ENCODE peak calls at places on chromosomes 11 and 22, in four cellular contexts. R is cerebellum, X is BJ, V is pancreas. C is an unnamed sample.

GRCh38 chr11:128628686-128629085 is 41.3 kb upstream of the ETS1 start:
- DNase-seq in X (no peak), R (no peak), V (no peak), C (no peak)

GRCh38 chr22:49475253-49475652 is 352.4 kb downstream of the BRD1 start:
- DNase-seq in X (no peak), R (no peak), V (no peak), C (no peak)

GRCh38 chr22:50059881-50060262 is 1.8 kb upstream of the TTLL8 start:
- DNase-seq in R (no peak), V (no peak), X (no peak), C (no peak)

GRCh38 chr22:45683248-45683647 is 11.6 kb downstream of the ATXN10 start:
- DNase-seq in R (no peak), X (no peak), V (no peak), C (no peak)

GRCh38 chr11:128250482-128250881 is 336.9 kb downstream of the ETS1 start:
- DNase-seq in V (no peak), R (no peak), X (no peak), C (no peak)

GRCh38 chr11:69664901-69665300 is 10.3 kb downstream of the LTO1 start:
- DNase-seq in X (no peak), R (no peak), V (no peak), C (no peak)

GRCh38 chr22:46069518-46070214 is 80.7 kb upstream of the PPARA start:
- DNase-seq in X (peak), V (peak), R (no peak), C (peak)

GRCh38 chr11:114171257-114172054 is 111.9 kb downstream of the ZBTB16 start:
- DNase-seq in V (peak), X (no peak), R (no peak), C (no peak)

GRCh38 chr11:119629085-119629484 is 99.9 kb downstream of the NECTIN1 start:
- DNase-seq in R (no peak), X (no peak), V (no peak), C (no peak)

C was measured in GM23248.